ENCODE peak calls at places on chromosomes 16 and 17, in four cellular contexts. E is GM04503; A is mucosa of descending colon; W is stimulated activated CD8-positive, alpha-beta memory T cell treated with anti-CD3 and anti-CD28 coated beads, Interleukin-4, amount 100 ng/mL, for 24 hours. Q is an unnamed sample.

GRCh38 chr17:17112628-17113200 is 70.5 kb downstream of the MPRIP start:
- DNase-seq in W (no peak), E (no peak), A (no peak), Q (no peak)

GRCh38 chr16:70691223-70692129 is 5.6 kb upstream of the MTSS2 start:
- DNase-seq in A (peak), E (peak), W (no peak), Q (no peak)

GRCh38 chr17:49739662-49740271 is 24.2 kb downstream of the FAM117A start:
- DNase-seq in W (peak), A (peak), E (no peak), Q (no peak)

GRCh38 chr17:74773871-74774286 is 2.3 kb downstream of the NAT9 start:
- DNase-seq in A (no peak), W (no peak), E (no peak), Q (no peak)

GRCh38 chr17:73474370-73474988 is 162.7 kb upstream of the CDC42EP4 start:
- DNase-seq in E (no peak), A (peak), W (no peak), Q (no peak)

GRCh38 chr16:67212766-67213165 is 13.8 kb downstream of the ELMO3 start:
- DNase-seq in W (no peak), A (no peak), E (no peak), Q (no peak)

GRCh38 chr17:14747576-14747940 is 446.7 kb downstream of the HS3ST3B1 start:
- DNase-seq in W (no peak), A (no peak), E (no peak), Q (no peak)

GRCh38 chr16:79776243-79776884 is 175.8 kb upstream of the MAF start:
- DNase-seq in A (peak), E (no peak), W (no peak), Q (peak)

GRCh38 chr16:9102379-9102778 is 10.9 kb downstream of the HAPSTR1 start:
- DNase-seq in A (no peak), E (peak), W (no peak), Q (no peak)

GRCh38 chr17:2682304-2682938 is 29.1 kb downstream of the CLUH start:
- DNase-seq in W (no peak), A (no peak), E (no peak), Q (no peak)

GRCh38 chr16:69318177-69318910 is 7.2 kb downstream of the VPS4A start:
- DNase-seq in A (no peak), W (no peak), E (no peak), Q (no peak)